ENCODE peak calls at places on chromosomes 13 and 19, in seven cellular contexts. L is IMR-90, S is hepatocyte, R is SK-N-SH, G is GM23338, E is mesenchymal stem cell, O is H9. Y is an unnamed sample.

GRCh38 chr13:34567558-34567957 is 374.5 kb upstream of the NBEA start:
- DNase-seq in L (no peak), S (peak), R (no peak), G (no peak), E (no peak), O (no peak), Y (no peak)

GRCh38 chr19:28633223-28634030 is 579.5 kb downstream of the UQCRFS1 start:
- DNase-seq in L (peak), S (peak), R (peak), G (peak), E (peak), O (peak), Y (peak)

GRCh38 chr19:54162241-54162805 is 2.8 kb upstream of the LENG1 start:
- DNase-seq in L (peak), S (peak), R (peak), G (peak), E (peak), O (peak), Y (peak)

GRCh38 chr13:71515639-71516038 is 351.4 kb downstream of the DACH1 start:
- DNase-seq in L (no peak), S (no peak), R (no peak), G (no peak), E (no peak), O (no peak), Y (no peak)

GRCh38 chr19:34409189-34410164 is 5.3 kb downstream of the PDCD2L start:
- DNase-seq in L (no peak), S (no peak), R (no peak), G (no peak), E (no peak), O (no peak), Y (no peak)

GRCh38 chr19:38617764-38618589 is at the start of gene MAP4K1:
- DNase-seq in L (no peak), S (no peak), R (no peak), G (peak), E (no peak), O (no peak), Y (peak)

GRCh38 chr13:89457977-89458376 is 1786.8 kb downstream of the SLITRK5 start:
- DNase-seq in L (peak), S (peak), R (no peak), G (no peak), E (peak), O (no peak), Y (no peak)

GRCh38 chr19:29841559-29842367 is 30.0 kb downstream of the CCNE1 start:
- DNase-seq in L (peak), S (peak), R (peak), G (peak), E (peak), O (peak), Y (peak)

GRCh38 chr13:106210327-106210726 is 325.1 kb downstream of the EFNB2 start:
- DNase-seq in L (peak), S (peak), R (no peak), G (no peak), E (peak), O (no peak), Y (no peak)

GRCh38 chr19:18384775-18385174 is 1.2 kb upstream of the GDF15 start:
- DNase-seq in L (no peak), S (no peak), R (no peak), G (no peak), E (no peak), O (no peak), Y (no peak)

GRCh38 chr19:18377026-18377425 is 8.9 kb upstream of the GDF15 start:
- DNase-seq in L (no peak), S (no peak), R (no peak), G (no peak), E (no peak), O (no peak), Y (no peak)

GRCh38 chr19:18380843-18381242 is 5.1 kb upstream of the GDF15 start:
- DNase-seq in L (no peak), S (no peak), R (no peak), G (no peak), E (no peak), O (no peak), Y (no peak)

GRCh38 chr19:18385359-18385674 is 641 bp upstream of the GDF15 start:
- DNase-seq in L (no peak), S (no peak), R (no peak), G (no peak), E (no peak), O (peak), Y (no peak)

GRCh38 chr19:18379803-18380747 is 5.9 kb upstream of the GDF15 start:
- DNase-seq in L (peak), S (peak), R (no peak), G (peak), E (peak), O (peak), Y (no peak)
- H2AFZ ChIP-seq in L (peak), S (no peak), R (peak), G (peak), E (no peak), O (no peak), Y (no peak)

DNA sequence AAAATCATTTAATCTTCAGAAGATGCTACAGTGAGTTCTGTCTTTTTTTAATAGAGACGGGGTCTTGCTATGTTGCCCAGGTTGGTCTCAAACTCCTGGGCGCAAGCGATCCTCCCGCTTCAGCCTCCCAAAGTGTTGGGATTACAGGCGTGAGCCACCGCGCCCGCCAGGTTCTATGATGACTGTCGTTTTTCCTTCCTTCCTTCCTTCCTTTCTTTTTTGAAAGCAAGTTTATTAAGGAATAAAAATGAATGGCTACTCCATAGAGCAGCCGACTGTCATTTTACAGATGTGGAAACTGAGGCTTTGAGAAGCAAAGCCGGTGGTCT is 511 bp upstream of the GAMT start:
- DNase-seq in L (no peak), S (no peak), R (no peak), G (no peak), E (no peak), O (no peak), Y (no peak)
- H2AFZ ChIP-seq in L (peak), S (peak), R (peak), G (peak), E (no peak), O (no peak), Y (no peak)

GRCh38 chr13:30700364-30700763 is 35.0 kb upstream of the ALOX5AP start:
- DNase-seq in L (no peak), S (no peak), R (no peak), G (no peak), E (no peak), O (no peak), Y (no peak)

GRCh38 chr13:30698023-30698422 is 37.3 kb upstream of the ALOX5AP start:
- DNase-seq in L (peak), S (no peak), R (peak), G (no peak), E (no peak), O (no peak), Y (no peak)

GRCh38 chr13:30697177-30697953 is 38.0 kb upstream of the ALOX5AP start:
- DNase-seq in L (no peak), S (no peak), R (no peak), G (no peak), E (no peak), O (no peak), Y (no peak)

GRCh38 chr13:30696278-30697176 is 38.8 kb upstream of the ALOX5AP start:
- DNase-seq in L (peak), S (no peak), R (no peak), G (peak), E (peak), O (peak), Y (peak)

GRCh38 chr13:30698488-30699005 is 36.8 kb upstream of the ALOX5AP start:
- DNase-seq in L (no peak), S (no peak), R (no peak), G (no peak), E (no peak), O (no peak), Y (no peak)
- H2AFZ ChIP-seq in L (peak), S (no peak), R (peak), G (no peak), E (no peak), O (no peak), Y (no peak)

DNA sequence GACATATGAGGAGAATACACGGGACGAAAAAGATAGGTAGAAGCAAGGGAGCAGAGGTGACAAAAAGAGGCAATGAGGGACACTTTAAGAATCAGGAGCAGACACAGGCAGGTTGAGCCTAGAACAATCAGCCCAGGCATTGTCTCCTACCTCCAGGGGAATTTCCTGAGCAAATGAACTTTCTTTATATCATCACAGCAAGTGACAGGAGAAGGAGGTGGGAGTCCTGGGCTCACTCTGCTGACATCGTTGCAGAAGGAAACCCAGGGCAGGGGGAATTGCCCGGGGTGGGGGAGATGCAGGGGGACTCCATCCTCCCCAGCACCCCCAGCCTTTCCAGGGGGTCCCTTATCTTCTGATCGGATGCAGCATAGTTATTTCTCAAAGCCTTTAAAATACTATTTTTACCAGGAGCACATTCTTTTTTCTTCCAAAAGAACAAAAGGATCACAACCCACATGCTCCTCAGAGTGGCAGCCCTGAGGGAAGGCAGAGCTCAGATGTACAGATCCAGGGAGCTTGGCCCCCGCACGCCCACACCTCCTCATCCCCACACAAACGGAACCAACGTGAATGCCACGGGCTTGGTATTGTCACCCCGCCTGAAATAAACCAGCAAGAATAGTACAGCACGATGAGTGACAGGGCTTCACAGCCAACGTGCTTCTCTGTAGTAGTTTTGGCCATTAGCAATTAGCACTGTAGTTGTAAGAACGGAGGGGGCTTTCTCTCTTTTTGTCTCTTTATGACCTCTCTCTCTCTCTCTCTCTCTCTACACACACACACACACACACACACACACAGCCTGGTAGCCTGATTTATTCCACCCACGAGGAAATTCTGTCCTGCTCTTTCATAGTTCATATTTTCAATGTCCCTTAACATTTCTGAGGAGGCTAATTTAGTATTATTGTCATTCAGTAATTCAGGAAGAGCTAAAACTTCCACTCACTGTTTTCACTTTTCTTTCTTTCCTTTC is 169.5 kb upstream of the UBL3 start:
- DNase-seq in L (no peak), S (no peak), R (no peak), G (peak), E (no peak), O (no peak), Y (no peak)
- H2AFZ ChIP-seq in L (peak), S (no peak), R (no peak), G (peak), E (no peak), O (no peak), Y (no peak)

GRCh38 chr19:48872182-48872883 is at the start of gene PPP1R15A:
- DNase-seq in L (peak), S (peak), R (peak), G (peak), E (peak), O (peak), Y (peak)
- H2AFZ ChIP-seq in L (peak), S (no peak), R (peak), G (no peak), E (no peak), O (no peak), Y (peak)

GRCh38 chr13:111954681-111955411 is 112.1 kb upstream of the SOX1 start:
- DNase-seq in L (no peak), S (no peak), R (no peak), G (no peak), E (peak), O (no peak), Y (no peak)
- H2AFZ ChIP-seq in L (no peak), S (no peak), R (no peak), G (no peak), E (no peak), O (no peak), Y (no peak)